ENCODE peak calls at places on chromosome 7, in eight cellular contexts. J, E, L, H, R, P, Q and S are unnamed samples.

GRCh38 chr7:7335215-7335614 is 152.9 kb downstream of the C1GALT1 start:
- DNase-seq in J (no peak), E (no peak), L (no peak), H (no peak), R (no peak), P (no peak), Q (no peak), S (no peak)

GRCh38 chr7:18724311-18724710 is 228.8 kb downstream of the HDAC9 start:
- DNase-seq in J (no peak), E (no peak), L (no peak), H (peak), R (no peak), P (peak), Q (peak), S (no peak)

GRCh38 chr7:2038876-2039728 is 193.6 kb downstream of the MAD1L1 start:
- DNase-seq in J (no peak), E (no peak), L (no peak), H (no peak), R (peak), P (no peak), Q (no peak), S (no peak)

GRCh38 chr7:137840183-137840779 is 6.5 kb downstream of the DGKI start:
- DNase-seq in J (no peak), E (no peak), L (no peak), H (no peak), R (no peak), P (no peak), Q (no peak), S (no peak)

GRCh38 chr7:136399378-136399777 is 422.2 kb upstream of the MTPN start:
- DNase-seq in J (no peak), E (no peak), L (no peak), H (no peak), R (no peak), P (no peak), Q (no peak), S (no peak)

GRCh38 chr7:42311195-42311594 is 74.2 kb upstream of the GLI3 start:
- DNase-seq in J (no peak), E (no peak), L (no peak), H (no peak), R (no peak), P (no peak), Q (no peak), S (no peak)

GRCh38 chr7:3520206-3520605 is 219.2 kb downstream of the SDK1 start:
- DNase-seq in J (no peak), E (no peak), L (no peak), H (no peak), R (no peak), P (no peak), Q (no peak), S (no peak)

GRCh38 chr7:46715579-46715978 is 794.5 kb upstream of the IGFBP3 start:
- DNase-seq in J (no peak), E (no peak), L (no peak), H (peak), R (no peak), P (no peak), Q (peak), S (no peak)

GRCh38 chr7:117132385-117133120 is 179.3 kb downstream of the ST7 start:
- DNase-seq in J (peak), E (peak), L (no peak), H (peak), R (no peak), P (peak), Q (peak), S (no peak)

GRCh38 chr7:19107142-19107391 is 10.4 kb downstream of the TWIST1 start:
- DNase-seq in J (no peak), E (no peak), L (no peak), H (no peak), R (no peak), P (no peak), Q (no peak), S (no peak)

GRCh38 chr7:108014747-108015682 is 12.1 kb upstream of the LAMB1 start:
- DNase-seq in J (peak), E (no peak), L (no peak), H (peak), R (no peak), P (peak), Q (peak), S (no peak)

GRCh38 chr7:48781783-48782182 is 142.6 kb upstream of the CDC14C start:
- DNase-seq in J (no peak), E (no peak), L (no peak), H (peak), R (no peak), P (peak), Q (no peak), S (no peak)

GRCh38 chr7:26449175-26450165 is 157.8 kb downstream of the SNX10 start:
- DNase-seq in J (peak), E (no peak), L (no peak), H (peak), R (no peak), P (peak), Q (peak), S (no peak)

GRCh38 chr7:105250239-105250638 is 138.5 kb downstream of the SRPK2 start:
- DNase-seq in J (no peak), E (no peak), L (no peak), H (no peak), R (no peak), P (peak), Q (no peak), S (no peak)

GRCh38 chr7:108311446-108312168 is 144.6 kb downstream of the NRCAM start:
- DNase-seq in J (no peak), E (no peak), L (no peak), H (peak), R (no peak), P (peak), Q (peak), S (no peak)

GRCh38 chr7:30285531-30286284 is 1.3 kb downstream of the ZNRF2 start:
- DNase-seq in J (peak), E (no peak), L (peak), H (peak), R (no peak), P (peak), Q (peak), S (no peak)

GRCh38 chr7:41592226-41592625 is 110.7 kb downstream of the INHBA start:
- DNase-seq in J (no peak), E (no peak), L (no peak), H (no peak), R (no peak), P (peak), Q (no peak), S (no peak)

GRCh38 chr7:14637968-14638367 is 264.6 kb downstream of the DGKB start:
- DNase-seq in J (no peak), E (no peak), L (no peak), H (no peak), R (no peak), P (no peak), Q (no peak), S (no peak)

GRCh38 chr7:112225006-112225405 is 18.5 kb downstream of the ZNF277 start:
- DNase-seq in J (no peak), E (no peak), L (no peak), H (no peak), R (no peak), P (no peak), Q (no peak), S (no peak)

GRCh38 chr7:142228681-142229080 is 29.2 kb downstream of the PRSS58 start:
- DNase-seq in J (no peak), E (no peak), L (no peak), H (no peak), R (no peak), P (no peak), Q (no peak), S (no peak)

DNA sequence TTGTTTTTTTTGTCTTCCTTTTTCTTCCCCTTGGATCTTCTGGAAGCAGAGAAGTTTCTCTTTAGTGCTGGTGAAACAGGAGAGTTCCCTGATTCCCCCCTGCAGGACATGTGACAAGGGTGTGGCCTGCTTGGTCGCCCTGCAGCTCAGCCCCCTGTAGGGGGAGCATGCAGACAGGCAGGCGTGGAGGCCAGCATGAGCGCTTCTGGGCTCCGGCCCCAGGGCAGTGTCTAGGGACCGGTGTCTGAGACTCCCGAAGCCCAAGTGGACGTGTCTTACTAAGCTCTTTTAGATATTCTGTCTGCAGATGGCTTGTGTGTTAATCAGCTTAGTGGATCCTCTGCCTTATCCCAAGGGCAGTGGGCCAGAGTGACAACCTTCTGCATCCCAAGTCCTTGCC is 26.1 kb downstream of the PRSS58 start:
- DNase-seq in J (peak), E (no peak), L (no peak), H (no peak), R (no peak), P (no peak), Q (peak), S (no peak)
- TF ChIP-seq CTCF in J (no peak), E (no peak), L (no peak), H (no peak), R (no peak), P (no peak), Q (no peak), S (no peak)

GRCh38 chr7:43583424-43584199 is 704 bp downstream of the STK17A start:
- DNase-seq in J (peak), E (no peak), L (peak), H (peak), R (peak), P (peak), Q (peak), S (no peak)
- TF ChIP-seq CTCF in J (no peak), E (no peak), L (no peak), H (peak), R (peak), P (peak), Q (no peak), S (no peak)

GRCh38 chr7:157238087-157238486 is 98.7 kb upstream of the DNAJB6 start:
- DNase-seq in J (peak), E (no peak), L (no peak), H (no peak), R (no peak), P (no peak), Q (peak), S (no peak)
- TF ChIP-seq CTCF in J (peak), E (peak), L (no peak), H (peak), R (peak), P (no peak), Q (peak), S (no peak)

GRCh38 chr7:155371884-155372781 is 74.5 kb downstream of the INSIG1 start:
- DNase-seq in J (peak), E (no peak), L (no peak), H (peak), R (peak), P (no peak), Q (no peak), S (no peak)
- TF ChIP-seq CTCF in J (peak), E (peak), L (no peak), H (peak), R (peak), P (no peak), Q (no peak), S (no peak)

GRCh38 chr7:114209968-114210367 is 204.6 kb upstream of the FOXP2 start:
- DNase-seq in J (no peak), E (no peak), L (no peak), H (no peak), R (no peak), P (no peak), Q (peak), S (no peak)

GRCh38 chr7:114218283-114218682 is 196.3 kb upstream of the FOXP2 start:
- DNase-seq in J (no peak), E (no peak), L (no peak), H (no peak), R (no peak), P (no peak), Q (no peak), S (no peak)

GRCh38 chr7:114212753-114213439 is 201.7 kb upstream of the FOXP2 start:
- DNase-seq in J (no peak), E (no peak), L (no peak), H (no peak), R (no peak), P (no peak), Q (no peak), S (no peak)

GRCh38 chr7:114217026-114217425 is 197.6 kb upstream of the FOXP2 start:
- DNase-seq in J (no peak), E (no peak), L (no peak), H (no peak), R (no peak), P (peak), Q (no peak), S (no peak)

DNA sequence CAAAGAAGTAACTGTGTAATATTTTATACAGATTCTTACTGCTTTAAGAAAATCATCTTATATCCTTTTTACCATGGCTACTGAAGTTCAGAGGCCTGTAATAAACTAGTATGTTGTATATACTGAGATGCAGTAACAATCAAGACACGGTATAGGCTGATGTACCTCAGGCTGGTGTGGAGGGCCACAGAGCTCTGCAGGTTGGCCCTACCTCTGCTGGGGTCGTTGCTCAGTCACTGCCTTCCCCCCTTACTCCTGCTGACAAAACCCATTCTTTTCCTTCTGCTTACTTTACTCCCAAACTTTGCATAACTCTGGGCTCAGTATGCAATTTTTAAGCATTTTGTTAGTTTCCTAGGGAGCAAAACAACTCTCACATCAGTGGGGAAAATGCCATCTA is 200.2 kb upstream of the FOXP2 start:
- DNase-seq in J (no peak), E (no peak), L (no peak), H (no peak), R (no peak), P (no peak), Q (no peak), S (no peak)
- TF ChIP-seq CTCF in J (no peak), E (no peak), L (no peak), H (no peak), R (no peak), P (no peak), Q (no peak), S (no peak)

GRCh38 chr7:151843181-151843580 is 33.7 kb downstream of the PRKAG2 start:
- DNase-seq in J (no peak), E (no peak), L (no peak), H (no peak), R (no peak), P (peak), Q (no peak), S (no peak)
- TF ChIP-seq CTCF in J (no peak), E (no peak), L (no peak), H (no peak), R (no peak), P (no peak), Q (no peak), S (no peak)

DNA sequence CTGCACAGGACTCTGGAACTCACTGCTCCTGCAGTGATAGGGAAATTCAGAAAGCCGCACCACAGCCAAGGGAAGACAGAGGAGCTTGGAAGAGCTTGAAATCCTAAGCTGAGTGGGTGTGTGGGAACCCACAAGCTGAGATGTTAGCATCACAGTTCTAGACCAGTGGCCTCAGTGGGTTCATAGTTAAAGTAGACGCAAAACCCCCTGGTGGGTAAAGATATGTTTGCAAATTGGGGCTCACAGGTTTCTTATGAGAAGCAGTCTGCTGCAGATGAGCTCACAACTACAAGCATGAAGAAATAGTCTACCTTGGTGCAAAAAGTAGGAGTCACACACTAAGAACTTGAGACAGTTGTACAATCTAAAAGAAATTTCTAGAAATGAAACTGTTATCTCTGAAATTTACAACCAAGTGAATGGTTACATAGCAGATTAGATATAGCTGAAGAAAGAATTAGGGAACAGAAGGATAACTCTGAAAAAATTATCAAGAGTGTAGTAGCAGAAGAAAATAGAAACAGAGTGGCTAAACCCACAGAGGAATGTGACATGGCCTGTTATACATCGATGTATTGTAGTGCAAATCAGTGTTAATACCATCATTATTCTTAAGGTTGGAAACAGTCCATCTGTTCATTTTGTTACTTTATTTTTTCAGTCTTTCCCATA is 77.2 kb downstream of the DYNC2I1 start:
- DNase-seq in J (no peak), E (no peak), L (no peak), H (no peak), R (no peak), P (no peak), Q (peak), S (no peak)
- TF ChIP-seq CTCF in J (no peak), E (no peak), L (no peak), H (no peak), R (no peak), P (no peak), Q (no peak), S (no peak)